ENCODE peak calls at places on chromosomes 13 and 19, in seven cellular contexts. One of them, this sample, is unnamed. For H3K9me3, the result is how much of the 10 kb centered on the place peaks cover.

GRCh38 chr13:81771948-81772347 is 1431.0 kb upstream of the SPRY2 start:
- DNase-seq in psoas muscle: no peak
- DNase-seq in Peyer's patch: no peak
- DNase-seq in osteoblast: no peak
- DNase-seq in A549: no peak
- DNase-seq in GM23248: no peak
- DNase-seq in fibroblast of lung: no peak
- DNase-seq in this sample: no peak

GRCh38 chr13:74891610-74892009 is 590.4 kb downstream of the TBC1D4 start:
- DNase-seq in osteoblast: no peak
- DNase-seq in psoas muscle: no peak
- DNase-seq in GM23248: peak
- DNase-seq in Peyer's patch: no peak
- DNase-seq in A549: peak
- DNase-seq in fibroblast of lung: peak
- DNase-seq in this sample: no peak

GRCh38 chr13:30021611-30022010 is 171.2 kb upstream of the UBL3 start:
- DNase-seq in fibroblast of lung: no peak
- DNase-seq in Peyer's patch: no peak
- DNase-seq in osteoblast: no peak
- DNase-seq in psoas muscle: no peak
- DNase-seq in A549: no peak
- DNase-seq in GM23248: peak
- DNase-seq in this sample: no peak

GRCh38 chr13:79404985-79405384 is 1.1 kb downstream of the RBM26 start:
- DNase-seq in GM23248: peak
- DNase-seq in Peyer's patch: peak
- DNase-seq in fibroblast of lung: peak
- DNase-seq in osteoblast: no peak
- DNase-seq in A549: no peak
- DNase-seq in psoas muscle: no peak
- DNase-seq in this sample: no peak

GRCh38 chr19:58569191-58569942 is 3.8 kb downstream of the MZF1 start:
- DNase-seq in fibroblast of lung: no peak
- DNase-seq in Peyer's patch: peak
- DNase-seq in osteoblast: peak
- DNase-seq in A549: no peak
- DNase-seq in GM23248: no peak
- DNase-seq in psoas muscle: no peak
- DNase-seq in this sample: peak

GRCh38 chr13:66014757-66015156 is 1215.4 kb downstream of the PCDH9 start:
- DNase-seq in Peyer's patch: no peak
- DNase-seq in osteoblast: no peak
- DNase-seq in GM23248: no peak
- DNase-seq in fibroblast of lung: no peak
- DNase-seq in psoas muscle: no peak
- DNase-seq in A549: no peak
- DNase-seq in this sample: no peak

GRCh38 chr13:18936104-18936503 is 245.5 kb downstream of the TUBA3C start:
- DNase-seq in osteoblast: no peak
- DNase-seq in psoas muscle: no peak
- DNase-seq in A549: no peak
- DNase-seq in Peyer's patch: no peak
- DNase-seq in fibroblast of lung: no peak
- DNase-seq in GM23248: peak
- DNase-seq in this sample: no peak

GRCh38 chr13:94617389-94618000 is 15.8 kb downstream of the GPR180 start:
- DNase-seq in A549: no peak
- DNase-seq in osteoblast: no peak
- DNase-seq in Peyer's patch: no peak
- DNase-seq in fibroblast of lung: no peak
- DNase-seq in GM23248: peak
- DNase-seq in psoas muscle: no peak
- DNase-seq in this sample: no peak

GRCh38 chr13:113559901-113560644 is 24.5 kb upstream of the TFDP1 start:
- DNase-seq in fibroblast of lung: no peak
- DNase-seq in Peyer's patch: no peak
- DNase-seq in psoas muscle: no peak
- DNase-seq in A549: no peak
- DNase-seq in osteoblast: no peak
- DNase-seq in GM23248: no peak
- DNase-seq in this sample: no peak

GRCh38 chr19:30153326-30154210 is 211.5 kb downstream of the URI1 start:
- DNase-seq in psoas muscle: peak
- DNase-seq in fibroblast of lung: no peak
- DNase-seq in Peyer's patch: no peak
- DNase-seq in A549: no peak
- DNase-seq in GM23248: no peak
- DNase-seq in osteoblast: no peak
- DNase-seq in this sample: no peak

GRCh38 chr13:110240352-110240751 is 66.6 kb downstream of the COL4A1 start:
- DNase-seq in osteoblast: no peak
- DNase-seq in Peyer's patch: no peak
- DNase-seq in GM23248: no peak
- DNase-seq in A549: no peak
- DNase-seq in psoas muscle: peak
- DNase-seq in fibroblast of lung: no peak
- DNase-seq in this sample: no peak

GRCh38 chr13:110238795-110239194 is 68.2 kb downstream of the COL4A1 start:
- DNase-seq in psoas muscle: peak
- DNase-seq in A549: no peak
- DNase-seq in osteoblast: no peak
- DNase-seq in fibroblast of lung: no peak
- DNase-seq in GM23248: peak
- DNase-seq in Peyer's patch: no peak
- DNase-seq in this sample: no peak

GRCh38 chr13:110237895-110238294 is 69.1 kb downstream of the COL4A1 start:
- DNase-seq in osteoblast: no peak
- DNase-seq in A549: no peak
- DNase-seq in psoas muscle: no peak
- DNase-seq in Peyer's patch: no peak
- DNase-seq in fibroblast of lung: no peak
- DNase-seq in GM23248: no peak
- DNase-seq in this sample: no peak

GRCh38 chr13:110240943-110241342 is 66.0 kb downstream of the COL4A1 start:
- DNase-seq in GM23248: no peak
- DNase-seq in Peyer's patch: no peak
- DNase-seq in fibroblast of lung: no peak
- DNase-seq in osteoblast: no peak
- DNase-seq in A549: no peak
- DNase-seq in psoas muscle: no peak
- DNase-seq in this sample: no peak

DNA sequence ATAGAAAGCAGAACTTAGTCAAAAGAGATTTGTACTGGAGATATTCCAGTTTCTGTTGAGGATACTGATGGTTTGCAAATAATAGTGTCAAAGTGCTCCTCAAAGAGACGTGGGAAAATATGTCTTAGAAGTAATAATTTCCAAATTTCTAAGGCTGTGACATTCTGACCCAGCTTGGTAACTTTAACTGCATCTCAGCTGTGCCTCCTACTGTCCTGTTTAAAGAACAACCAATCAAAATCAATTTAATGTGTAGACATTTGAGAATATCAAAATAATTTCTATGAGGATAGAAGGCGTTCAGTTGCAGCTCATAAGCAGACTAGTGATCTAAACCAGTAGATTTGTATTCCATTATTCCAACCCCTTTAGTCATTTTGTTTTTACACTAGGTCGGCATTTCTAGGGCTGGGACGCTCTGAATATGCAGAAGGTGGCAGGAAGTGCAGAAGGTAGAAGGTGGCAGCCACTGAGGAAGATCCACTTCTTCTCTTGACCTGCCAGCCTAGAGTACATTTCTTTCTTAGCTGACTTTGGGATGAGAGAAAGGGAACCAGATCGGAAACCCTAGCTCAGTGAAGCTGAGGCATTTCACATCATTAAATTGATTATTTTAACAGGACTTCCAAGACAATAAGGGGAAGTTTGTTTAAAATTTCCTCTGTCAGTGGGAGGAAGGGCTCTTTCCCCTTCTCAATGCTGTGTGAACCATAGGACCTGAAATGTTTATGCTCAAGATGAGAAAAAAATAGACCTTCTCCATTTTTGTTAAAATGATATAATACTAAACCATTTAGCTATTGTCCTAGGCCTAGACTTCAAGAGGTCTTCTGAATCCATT is 67.5 kb downstream of the COL4A1 start:
- DNase-seq in fibroblast of lung: no peak
- DNase-seq in Peyer's patch: no peak
- DNase-seq in psoas muscle: no peak
- DNase-seq in GM23248: peak
- DNase-seq in osteoblast: no peak
- DNase-seq in A549: no peak
- DNase-seq in this sample: no peak
- H3K27ac ChIP-seq in fibroblast of lung: no peak
- H3K27ac ChIP-seq in Peyer's patch: peak
- H3K27ac ChIP-seq in psoas muscle: peak
- H3K27ac ChIP-seq in GM23248: no peak
- H3K27ac ChIP-seq in osteoblast: no peak
- H3K27ac ChIP-seq in A549: no peak
- H3K27ac ChIP-seq in this sample: peak

DNA sequence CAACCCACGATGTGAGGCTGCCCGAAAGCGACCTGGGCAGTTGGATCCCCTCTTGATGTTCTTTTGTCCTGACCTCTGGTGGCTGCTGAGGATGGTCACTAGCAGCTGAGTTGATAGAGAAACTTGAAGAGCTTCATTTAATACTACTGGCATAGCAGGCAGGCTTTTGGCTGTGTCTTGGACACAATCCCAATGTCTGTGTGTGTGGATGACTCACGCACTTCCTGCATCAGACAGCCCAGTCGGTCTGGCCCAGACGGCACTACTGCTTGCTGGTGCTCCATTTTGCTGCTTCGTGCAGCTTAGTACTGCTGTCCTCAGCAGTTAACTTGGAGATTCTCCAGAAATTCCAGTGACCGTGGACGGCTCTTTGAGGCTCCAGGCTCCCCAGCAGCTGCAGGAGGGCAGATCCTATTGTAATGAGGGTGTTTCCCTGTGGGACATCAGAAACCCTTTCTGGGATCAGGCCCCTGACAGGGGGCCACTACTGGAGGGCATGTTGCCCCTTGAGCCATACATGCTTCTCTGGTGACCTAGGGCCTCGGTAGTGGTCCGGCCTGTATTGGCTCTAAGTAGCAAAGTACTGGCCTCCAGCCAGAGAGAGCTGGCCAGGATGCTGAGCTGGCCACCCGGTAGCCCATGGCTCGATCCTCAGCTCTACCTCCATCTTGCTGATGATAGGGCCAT is 4.5 kb downstream of the FPR3 start:
- DNase-seq in A549: peak
- DNase-seq in GM23248: peak
- DNase-seq in Peyer's patch: peak
- DNase-seq in osteoblast: peak
- DNase-seq in psoas muscle: peak
- DNase-seq in fibroblast of lung: peak
- DNase-seq in this sample: peak
- H3K9me3 ChIP-seq in A549: under half
- H3K9me3 ChIP-seq in GM23248: under half
- H3K9me3 ChIP-seq in Peyer's patch: under half
- H3K9me3 ChIP-seq in osteoblast: under half
- H3K9me3 ChIP-seq in psoas muscle: under half
- H3K9me3 ChIP-seq in fibroblast of lung: under half
- H3K9me3 ChIP-seq in this sample: under half

DNA sequence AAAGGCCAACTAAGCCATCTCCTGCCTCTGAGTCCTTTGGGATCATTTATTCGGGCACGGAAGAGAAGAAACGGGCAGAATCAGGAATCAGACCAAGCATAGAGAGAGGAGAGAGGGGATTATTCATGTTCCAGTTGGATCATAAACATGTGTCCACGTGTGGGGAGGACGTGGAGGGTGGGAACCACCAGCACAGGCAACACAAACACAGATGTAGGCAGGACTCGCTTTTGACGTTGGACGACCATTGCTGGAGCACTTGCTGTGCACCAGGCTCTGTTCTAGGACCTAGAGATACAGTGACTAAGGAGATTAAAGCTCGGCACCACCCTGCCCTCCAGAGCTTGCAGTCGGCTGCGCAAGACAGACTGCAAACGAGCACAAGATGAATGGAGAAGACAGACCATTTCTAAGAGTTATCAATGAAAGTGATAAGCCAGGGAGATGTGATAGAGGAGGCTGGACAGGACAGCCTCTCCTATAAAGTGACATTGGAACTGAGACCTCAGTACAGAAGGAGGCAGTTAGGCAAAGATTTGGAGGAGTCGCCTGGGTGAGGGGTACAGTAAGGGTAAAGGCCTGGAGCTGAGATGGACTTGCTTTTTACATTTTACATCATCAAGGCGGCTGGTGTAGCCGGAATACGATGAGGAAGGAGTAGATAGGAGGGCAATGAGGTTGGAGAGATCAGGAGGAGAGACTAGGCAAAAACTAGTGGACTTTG is 716 bp downstream of the SH2D3A start:
- DNase-seq in Peyer's patch: no peak
- DNase-seq in psoas muscle: no peak
- DNase-seq in osteoblast: peak
- DNase-seq in fibroblast of lung: no peak
- DNase-seq in GM23248: no peak
- DNase-seq in A549: peak
- DNase-seq in this sample: no peak
- H3K27ac ChIP-seq in Peyer's patch: peak
- H3K27ac ChIP-seq in psoas muscle: no peak
- H3K27ac ChIP-seq in osteoblast: no peak
- H3K27ac ChIP-seq in fibroblast of lung: no peak
- H3K27ac ChIP-seq in GM23248: no peak
- H3K27ac ChIP-seq in A549: peak
- H3K27ac ChIP-seq in this sample: no peak

GRCh38 chr13:40172878-40173277 is 493.6 kb downstream of the FOXO1 start:
- DNase-seq in A549: no peak
- DNase-seq in Peyer's patch: no peak
- DNase-seq in osteoblast: no peak
- DNase-seq in fibroblast of lung: no peak
- DNase-seq in GM23248: no peak
- DNase-seq in psoas muscle: no peak
- DNase-seq in this sample: no peak

GRCh38 chr13:40175639-40176038 is 490.8 kb downstream of the FOXO1 start:
- DNase-seq in osteoblast: no peak
- DNase-seq in psoas muscle: no peak
- DNase-seq in fibroblast of lung: peak
- DNase-seq in A549: no peak
- DNase-seq in GM23248: peak
- DNase-seq in Peyer's patch: no peak
- DNase-seq in this sample: no peak

GRCh38 chr13:40178130-40178529 is 488.3 kb downstream of the FOXO1 start:
- DNase-seq in osteoblast: no peak
- DNase-seq in psoas muscle: no peak
- DNase-seq in GM23248: no peak
- DNase-seq in Peyer's patch: no peak
- DNase-seq in A549: no peak
- DNase-seq in fibroblast of lung: no peak
- DNase-seq in this sample: no peak

GRCh38 chr13:40179421-40179820 is 487.0 kb downstream of the FOXO1 start:
- DNase-seq in psoas muscle: no peak
- DNase-seq in osteoblast: no peak
- DNase-seq in fibroblast of lung: no peak
- DNase-seq in Peyer's patch: no peak
- DNase-seq in A549: no peak
- DNase-seq in GM23248: no peak
- DNase-seq in this sample: no peak

DNA sequence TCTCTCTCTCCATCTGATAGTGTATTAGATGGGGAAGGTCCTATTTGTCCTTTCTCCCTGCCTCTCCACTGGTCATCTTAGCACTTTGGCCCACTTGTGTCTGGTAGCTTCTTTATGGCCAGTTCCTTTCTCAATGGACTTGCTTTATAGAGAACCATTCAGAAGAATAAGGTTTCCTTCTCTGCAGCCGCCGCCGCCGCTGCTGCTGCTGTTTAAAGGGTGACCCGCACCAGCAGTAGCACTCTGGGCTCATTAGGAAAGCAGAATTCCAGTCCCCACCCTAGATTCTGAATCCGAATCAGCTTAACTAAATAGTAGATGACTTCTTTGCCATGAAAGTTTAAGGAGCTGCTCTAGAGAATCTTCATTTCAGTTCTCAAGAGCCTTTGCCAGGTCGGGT is 490.2 kb downstream of the FOXO1 start:
- DNase-seq in psoas muscle: no peak
- DNase-seq in GM23248: no peak
- DNase-seq in fibroblast of lung: no peak
- DNase-seq in A549: no peak
- DNase-seq in osteoblast: no peak
- DNase-seq in Peyer's patch: no peak
- DNase-seq in this sample: no peak
- H3K9me3 ChIP-seq in psoas muscle: under half
- H3K9me3 ChIP-seq in GM23248: under half
- H3K9me3 ChIP-seq in fibroblast of lung: under half
- H3K9me3 ChIP-seq in A549: under half
- H3K9me3 ChIP-seq in osteoblast: under half
- H3K9me3 ChIP-seq in Peyer's patch: under half
- H3K9me3 ChIP-seq in this sample: under half

This sample was measured in aorta.